ENCODE peak calls at places on chromosomes 2 and 18, in five cellular contexts. Y, Z, P, S and W are unnamed samples.

GRCh38 chr2:96092896-96093295 is 23.5 kb downstream of the ADRA2B start:
- DNase-seq in Y (peak; percentile 3), Z (no peak), P (peak; percentile 15), S (no peak), W (no peak)

GRCh38 chr2:149094217-149095015 is 55.9 kb downstream of the LYPD6B start:
- DNase-seq in Y (peak; percentile 78), Z (peak; percentile 98), P (no peak), S (no peak), W (no peak)

GRCh38 chr2:48109491-48110204 is 203.3 kb upstream of the FBXO11 start:
- DNase-seq in Y (no peak), Z (no peak), P (no peak), S (no peak), W (no peak)

GRCh38 chr18:49460958-49461601 is 635 bp upstream of the DYM start:
- DNase-seq in Y (peak; percentile 43), Z (peak; percentile 63), P (no peak), S (peak; percentile 49), W (peak; percentile 61)

GRCh38 chr2:43418673-43419072 is 177.2 kb downstream of the THADA start:
- DNase-seq in Y (no peak), Z (no peak), P (no peak), S (no peak), W (no peak)

GRCh38 chr2:54106631-54107454 is 8.6 kb upstream of the ACYP2 start:
- DNase-seq in Y (peak; percentile 69), Z (peak; percentile 51), P (no peak), S (peak; percentile 68), W (peak; percentile 63)

GRCh38 chr2:239271471-239272255 is 129.2 kb downstream of the HDAC4 start:
- DNase-seq in Y (no peak), Z (peak; percentile 67), P (no peak), S (no peak), W (peak; percentile 64)

GRCh38 chr2:58240938-58241755 is at the start of gene FANCL:
- DNase-seq in Y (peak; percentile 98), Z (peak; percentile 80), P (peak; percentile 81), S (peak; percentile 86), W (peak; percentile 81)

GRCh38 chr2:188628989-188629889 is 337.6 kb downstream of the GULP1 start:
- DNase-seq in Y (peak; percentile 68), Z (peak; percentile 89), P (no peak), S (peak; percentile 90), W (peak; percentile 76)

GRCh38 chr2:28408764-28409599 is 16.3 kb downstream of the FOSL2 start:
- DNase-seq in Y (no peak), Z (peak; percentile 62), P (peak; percentile 70), S (peak; percentile 62), W (no peak)

GRCh38 chr2:117956036-117956791 is 57.7 kb downstream of the CCDC93 start:
- DNase-seq in Y (no peak), Z (no peak), P (no peak), S (no peak), W (peak; percentile 27)

GRCh38 chr2:191659198-191659597 is 18.7 kb upstream of the NABP1 start:
- DNase-seq in Y (no peak), Z (no peak), P (no peak), S (no peak), W (no peak)

GRCh38 chr18:28916436-28916835 is 739.5 kb upstream of the CDH2 start:
- DNase-seq in Y (no peak), Z (no peak), P (no peak), S (no peak), W (no peak)